ENCODE peak calls at places on chromosomes 5 and 9, in nine cellular contexts. X is fibroblast of mammary gland, P is GM20000, H is bronchial epithelial cell, Z is type B pancreatic cell, F is progenitor cell of endocrine pancreas, E is thyroid gland, V is mesothelial cell of epicardium, I is endothelial cell of umbilical vein. B is an unnamed sample.

GRCh38 chr5:14365831-14366435 is 215.7 kb upstream of the OTULINL start:
- DNase-seq in P (no peak), H (peak; percentile 29), I (no peak), F (no peak), E (no peak), Z (no peak), X (no peak), V (no peak), B (no peak)

GRCh38 chr9:113803811-113804589 is 72.1 kb upstream of the ZNF618 start:
- DNase-seq in F (no peak), V (no peak), H (peak; percentile 44), I (no peak), Z (peak; percentile 16), X (no peak), P (no peak), E (no peak), B (no peak)

GRCh38 chr5:14440598-14441401 is 140.8 kb upstream of the OTULINL start:
- DNase-seq in Z (no peak), P (no peak), E (peak; percentile 50), F (no peak), I (peak; percentile 84), V (peak; percentile 55), X (peak; percentile 98), H (peak; percentile 62), B (peak; percentile 27)

GRCh38 chr9:69332067-69332685 is 7.2 kb downstream of the ENTREP1 start:
- DNase-seq in X (no peak), E (no peak), F (no peak), P (no peak), Z (no peak), V (no peak), I (no peak), H (peak; percentile 7), B (no peak)

GRCh38 chr9:88551546-88552137 is 16.7 kb downstream of the NXNL2 start:
- DNase-seq in I (no peak), V (no peak), E (no peak), P (no peak), Z (no peak), X (no peak), H (no peak), F (no peak), B (no peak)

GRCh38 chr9:69898714-69899209 is 78.1 kb downstream of the CFAP95 start:
- DNase-seq in Z (no peak), X (peak; percentile 83), E (no peak), H (peak; percentile 95), I (peak; percentile 95), P (no peak), V (no peak), F (no peak), B (no peak)

GRCh38 chr5:103119067-103119764 is 722 bp downstream of the GIN1 start:
- DNase-seq in P (no peak), X (peak; percentile 17), V (no peak), F (no peak), Z (no peak), E (no peak), H (peak; percentile 36), I (no peak), B (no peak)

GRCh38 chr9:134936762-134937555 is 19.2 kb upstream of the FCN1 start:
- DNase-seq in E (no peak), I (no peak), F (no peak), V (no peak), X (no peak), H (no peak), P (peak; percentile 59), Z (no peak), B (no peak)

GRCh38 chr5:142621227-142621626 is 64.7 kb downstream of the FGF1 start:
- DNase-seq in E (no peak), Z (no peak), V (no peak), I (no peak), P (no peak), H (peak; percentile 29), F (no peak), X (peak; percentile 66), B (no peak)

GRCh38 chr9:117044241-117044640 is 357.1 kb downstream of the TRIM32 start:
- DNase-seq in H (no peak), I (no peak), E (no peak), X (no peak), F (no peak), Z (no peak), V (no peak), P (no peak), B (no peak)

GRCh38 chr9:101029300-101030021 is 934 bp downstream of the PLPPR1 start:
- DNase-seq in H (no peak), V (peak; percentile 39), X (no peak), P (no peak), F (peak; percentile 22), E (no peak), I (no peak), Z (no peak), B (no peak)

GRCh38 chr5:44809956-44810276 is 1.2 kb downstream of the MRPS30 start:
- DNase-seq in E (no peak), X (no peak), P (no peak), V (no peak), Z (no peak), F (no peak), H (no peak), I (no peak), B (no peak)

GRCh38 chr9:113290052-113290607 is 13.0 kb downstream of the RNF183 start:
- DNase-seq in X (no peak), V (no peak), H (no peak), I (no peak), Z (no peak), P (no peak), F (no peak), E (no peak), B (no peak)

GRCh38 chr5:111697215-111697614 is 59.8 kb downstream of the NREP start:
- DNase-seq in E (no peak), H (peak; percentile 32), P (no peak), I (peak; percentile 73), Z (no peak), X (peak; percentile 58), F (no peak), V (peak; percentile 49), B (no peak)

DNA sequence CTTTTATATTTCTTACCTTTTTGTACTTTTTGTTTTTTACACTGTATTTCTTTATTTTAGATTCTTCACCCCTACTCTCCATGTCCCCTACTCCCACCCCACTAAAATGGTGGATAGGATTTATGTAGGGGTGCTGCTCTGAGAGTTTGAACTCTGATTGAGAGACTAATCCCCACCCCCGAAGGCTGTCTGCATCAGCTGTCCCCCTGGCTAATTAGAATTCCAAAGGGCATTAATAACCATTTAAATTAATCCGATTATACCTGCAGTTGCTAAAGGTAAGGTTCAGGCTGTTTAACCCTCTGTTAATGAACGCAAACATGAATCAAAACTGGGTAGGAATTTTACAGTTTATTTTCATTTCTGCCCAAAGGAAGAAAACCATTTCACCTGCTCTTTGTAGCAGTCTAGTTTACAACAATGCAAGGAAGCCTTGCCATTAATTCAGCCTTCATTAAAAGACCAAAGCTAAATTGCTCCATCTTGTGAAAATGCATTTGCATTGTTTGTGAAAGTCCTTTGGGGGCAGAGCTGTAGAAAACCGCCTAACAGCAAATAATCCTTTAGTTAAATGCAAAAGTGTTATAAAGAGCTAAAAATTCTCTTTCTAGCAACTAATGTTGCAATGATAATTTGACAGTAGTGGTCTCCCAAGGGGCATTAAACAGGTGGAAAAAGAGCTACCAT is 71.2 kb downstream of the ZCCHC7 start:
- DNase-seq in E (no peak), H (no peak), X (no peak), V (no peak), F (no peak), I (no peak), Z (no peak), P (no peak), B (no peak)
- TF ChIP-seq CTCF in E (no peak), H (no peak), X (no peak), V (no peak), F (no peak), I (no peak), Z (no peak), P (peak; percentile 10), B (no peak)

DNA sequence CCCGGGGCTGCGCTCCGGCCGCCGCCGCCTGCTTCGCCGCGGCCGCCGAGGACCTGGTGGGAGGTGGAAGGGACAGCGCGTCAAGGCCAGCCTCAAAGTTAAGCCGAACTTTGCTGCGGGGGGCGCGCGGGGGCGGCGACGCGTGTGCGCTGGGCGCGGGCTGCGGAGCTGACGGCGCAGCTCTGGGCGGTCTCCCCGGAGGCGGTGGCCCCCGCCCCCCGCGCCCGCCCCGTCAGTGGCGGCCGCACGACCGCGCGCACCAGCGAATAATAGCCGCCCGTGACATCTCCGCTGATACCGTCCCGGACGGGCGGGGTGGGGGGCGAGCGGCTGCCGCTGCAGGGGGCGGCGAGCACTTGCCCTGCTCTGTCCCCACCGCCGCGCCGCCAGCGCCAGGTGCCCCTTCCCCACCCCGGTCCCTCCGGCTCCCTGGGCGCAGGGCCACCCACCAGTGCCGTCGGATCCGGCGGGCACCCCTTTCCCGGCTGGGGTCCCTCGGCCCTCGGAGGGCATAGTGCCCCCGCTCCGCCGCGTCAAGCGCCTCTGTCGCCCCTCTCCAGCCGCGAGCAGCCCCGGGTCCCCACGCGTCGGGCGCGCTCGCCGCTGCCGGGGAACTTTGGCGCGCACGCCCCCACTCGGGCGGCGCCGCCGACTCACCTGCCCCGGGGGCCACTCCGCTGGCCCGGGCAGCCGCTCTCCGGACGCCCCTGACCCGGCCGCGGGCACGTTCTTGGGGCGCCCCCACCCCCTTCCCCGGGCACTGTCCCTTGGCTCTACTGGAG is 772 bp upstream of the FAM78A start:
- DNase-seq in F (no peak), V (no peak), X (no peak), Z (no peak), P (peak; percentile 80), H (no peak), I (peak; percentile 29), E (no peak), B (no peak)
- TF ChIP-seq CTCF in F (no peak), V (no peak), X (no peak), Z (no peak), P (peak; percentile 37), H (no peak), I (no peak), E (no peak), B (no peak)

GRCh38 chr5:45862763-45863162 is 166.6 kb upstream of the HCN1 start:
- DNase-seq in Z (no peak), V (no peak), H (no peak), E (no peak), X (no peak), P (no peak), F (no peak), I (no peak), B (no peak)
- TF ChIP-seq CTCF in Z (no peak), V (no peak), H (no peak), E (no peak), X (no peak), P (no peak), F (no peak), I (no peak), B (no peak)

GRCh38 chr5:3642231-3642630 is 46.6 kb downstream of the IRX1 start:
- DNase-seq in Z (no peak), E (no peak), I (no peak), F (no peak), X (no peak), H (no peak), V (no peak), P (no peak), B (no peak)

GRCh38 chr5:3634061-3634460 is 38.4 kb downstream of the IRX1 start:
- DNase-seq in I (no peak), P (no peak), X (no peak), F (no peak), E (no peak), V (no peak), H (no peak), Z (no peak), B (no peak)

DNA sequence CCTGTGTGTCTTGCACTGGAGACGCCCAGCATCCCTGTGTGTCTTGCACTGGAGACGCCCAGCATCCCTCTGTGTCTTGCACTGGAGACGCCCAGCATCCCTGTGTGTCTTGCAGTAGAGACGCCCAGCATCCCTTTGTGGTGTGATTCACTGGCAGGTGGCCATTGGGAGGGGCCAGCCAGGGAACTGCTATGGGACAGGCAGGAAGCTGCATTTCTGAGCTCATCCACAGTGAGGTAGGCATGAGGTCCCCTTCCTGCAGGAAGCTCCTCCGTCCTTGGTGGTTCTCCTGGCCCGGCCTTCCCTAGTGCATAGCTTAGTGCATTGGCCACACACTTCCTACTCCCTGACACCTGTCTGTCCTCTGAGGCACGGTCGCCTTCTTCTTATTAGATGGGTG is 43.5 kb downstream of the IRX1 start:
- DNase-seq in V (no peak), I (no peak), X (no peak), F (no peak), P (no peak), Z (no peak), H (no peak), E (no peak), B (no peak)
- TF ChIP-seq CTCF in V (no peak), I (no peak), X (no peak), F (no peak), P (no peak), Z (no peak), H (no peak), E (no peak), B (no peak)

B was measured in neural crest cell.